ENCODE peak calls at places on chromosomes 1 and 21, in five cellular contexts. W is activated effector memory CD4-positive, alpha-beta T cell treated with anti-CD3 and anti-CD28 coated beads, Interleukin-2, amount 50 U/mL, for 16 hours; Y is T1000; C is RCC 7860; P is posterior cingulate gyrus. V is an unnamed sample.

GRCh38 chr1:32266926-32267645 is 16.0 kb downstream of the LCK start:
- DNase-seq in W (no peak), Y (no peak), C (no peak), P (no peak), V (peak)

GRCh38 chr1:228077565-228078330 is 4.8 kb upstream of the ARF1 start:
- DNase-seq in W (peak), Y (no peak), C (no peak), P (no peak), V (no peak)

GRCh38 chr1:204289280-204289679 is 70.4 kb downstream of the PLEKHA6 start:
- DNase-seq in W (no peak), Y (no peak), C (no peak), P (no peak), V (no peak)

GRCh38 chr1:21524686-21525339 is 15.6 kb downstream of the ALPL start:
- DNase-seq in W (no peak), Y (no peak), C (no peak), P (peak), V (no peak)

GRCh38 chr1:93997756-93998155 is 88.5 kb upstream of the GCLM start:
- DNase-seq in W (no peak), Y (no peak), C (no peak), P (no peak), V (no peak)

GRCh38 chr1:214923516-214923915 is 159.0 kb upstream of the KCNK2 start:
- DNase-seq in W (no peak), Y (no peak), C (no peak), P (no peak), V (no peak)

GRCh38 chr1:119594386-119594785 is 53.7 kb downstream of the ZNF697 start:
- DNase-seq in W (no peak), Y (no peak), C (no peak), P (no peak), V (no peak)

GRCh38 chr1:9493326-9493725 is 45.9 kb upstream of the SLC25A33 start:
- DNase-seq in W (no peak), Y (no peak), C (no peak), P (no peak), V (no peak)

GRCh38 chr1:169452921-169453320 is 25.6 kb upstream of the CCDC181 start:
- DNase-seq in W (no peak), Y (no peak), C (no peak), P (no peak), V (no peak)

GRCh38 chr1:27773732-27774445 is 870 bp downstream of the STX12 start:
- DNase-seq in W (no peak), Y (no peak), C (no peak), P (no peak), V (peak)

GRCh38 chr1:211625040-211625439 is 46.1 kb upstream of the SLC30A1 start:
- DNase-seq in W (no peak), Y (no peak), C (no peak), P (no peak), V (no peak)

GRCh38 chr1:231335663-231336602 is 1.7 kb downstream of the EXOC8 start:
- DNase-seq in W (no peak), Y (no peak), C (no peak), P (no peak), V (no peak)

GRCh38 chr1:75328691-75329090 is 194.5 kb downstream of the LHX8 start:
- DNase-seq in W (no peak), Y (no peak), C (no peak), P (no peak), V (no peak)

GRCh38 chr1:33971018-33971710 is 107.3 kb downstream of the HMGB4 start:
- DNase-seq in W (peak), Y (no peak), C (no peak), P (peak), V (no peak)

GRCh38 chr1:64000021-64000420 is 203.4 kb upstream of the UBE2U start:
- DNase-seq in W (no peak), Y (no peak), C (peak), P (no peak), V (no peak)

GRCh38 chr21:32281531-32281930 is 2.7 kb upstream of the MIS18A start:
- DNase-seq in W (no peak), Y (no peak), C (no peak), P (no peak), V (no peak)

GRCh38 chr1:246753670-246754535 is 29.7 kb downstream of the SCCPDH start:
- DNase-seq in W (peak), Y (peak), C (peak), P (peak), V (peak)

GRCh38 chr1:33743221-33743998 is 120.5 kb upstream of the HMGB4 start:
- DNase-seq in W (no peak), Y (no peak), C (no peak), P (no peak), V (no peak)

GRCh38 chr1:68132426-68133130 is 82.2 kb upstream of the DIRAS3 start:
- DNase-seq in W (no peak), Y (no peak), C (no peak), P (no peak), V (no peak)